ENCODE peak calls at places on chromosome 2, in seven cellular contexts. N is SK-N-SH, U is GM12878, O is K562, R is GM12892, Q is HepG2, J is H1. B is an unnamed sample.

GRCh38 chr2:105778344-105778607 is 33.6 kb downstream of the NCK2 start:
- DNase-seq in U (no peak), N (no peak), J (no peak), R (no peak), O (no peak), Q (no peak), B (no peak)

GRCh38 chr2:151544449-151544848 is 134.7 kb downstream of the RIF1 start:
- DNase-seq in J (no peak), O (no peak), R (no peak), N (no peak), U (no peak), Q (no peak), B (no peak)

GRCh38 chr2:162833345-162833744 is 5.2 kb downstream of the KCNH7 start:
- DNase-seq in U (no peak), Q (no peak), O (no peak), R (no peak), J (no peak), N (no peak), B (no peak)

GRCh38 chr2:159589286-159589685 is 27.1 kb downstream of the BAZ2B start:
- DNase-seq in N (no peak), U (no peak), R (no peak), O (no peak), Q (no peak), J (no peak), B (no peak)

GRCh38 chr2:109663721-109664120 is 49.6 kb downstream of the SOWAHC start:
- DNase-seq in O (no peak), N (peak; percentile 53), U (no peak), J (no peak), Q (peak; percentile 52), R (no peak), B (no peak)

GRCh38 chr2:43219383-43220228 is 6.8 kb downstream of the ZFP36L2 start:
- DNase-seq in N (peak; percentile 87), Q (peak; percentile 87), J (peak; percentile 76), R (peak; percentile 71), U (peak; percentile 80), O (peak; percentile 93), B (peak; percentile 72)

GRCh38 chr2:96530474-96531357 is 5.8 kb upstream of the ARID5A start:
- DNase-seq in Q (no peak), J (no peak), U (no peak), O (no peak), N (no peak), R (no peak), B (no peak)

GRCh38 chr2:100730290-100730868 is 89.6 kb upstream of the NPAS2 start:
- DNase-seq in O (peak; percentile 46), U (no peak), J (peak; percentile 68), R (no peak), Q (peak; percentile 82), N (peak; percentile 21), B (no peak)

GRCh38 chr2:167212054-167212648 is 323.9 kb downstream of the XIRP2 start:
- DNase-seq in R (peak; percentile 1), Q (peak; percentile 50), U (no peak), J (no peak), O (peak; percentile 21), N (peak; percentile 51), B (peak; percentile 11)

GRCh38 chr2:105373895-105374401 is 24.9 kb downstream of the FHL2 start:
- DNase-seq in R (peak; percentile 61), J (no peak), U (peak; percentile 66), O (no peak), Q (no peak), N (no peak), B (peak; percentile 21)

GRCh38 chr2:191869781-191870180 is 22.9 kb upstream of the CAVIN2 start:
- DNase-seq in R (no peak), J (no peak), O (no peak), U (no peak), Q (no peak), N (no peak), B (no peak)

GRCh38 chr2:230924092-230924469 is 961 bp downstream of the GPR55 start:
- DNase-seq in J (no peak), N (no peak), R (no peak), O (no peak), Q (no peak), U (no peak), B (no peak)

GRCh38 chr2:20465716-20466391 is 19.0 kb downstream of the RHOB start:
- DNase-seq in N (peak; percentile 67), Q (no peak), R (no peak), U (no peak), O (no peak), J (no peak), B (no peak)

GRCh38 chr2:10140841-10141610 is 18.5 kb downstream of the RRM2 start:
- DNase-seq in J (no peak), O (no peak), N (no peak), R (no peak), U (no peak), Q (no peak), B (no peak)

GRCh38 chr2:8661736-8662135 is 20.1 kb upstream of the ID2 start:
- DNase-seq in J (no peak), U (no peak), R (no peak), N (no peak), Q (no peak), O (no peak), B (no peak)

GRCh38 chr2:51695531-51695930 is 663.6 kb upstream of the NRXN1 start:
- DNase-seq in U (no peak), J (no peak), Q (no peak), O (no peak), N (no peak), R (no peak), B (no peak)

GRCh38 chr2:97761192-97761591 is 47.8 kb downstream of the ZAP70 start:
- DNase-seq in R (no peak), U (no peak), O (no peak), Q (no peak), J (no peak), N (no peak), B (no peak)

GRCh38 chr2:224838335-224838734 is 122.2 kb upstream of the CCDC195 start:
- DNase-seq in Q (no peak), U (no peak), O (no peak), J (no peak), N (no peak), R (no peak), B (no peak)

DNA sequence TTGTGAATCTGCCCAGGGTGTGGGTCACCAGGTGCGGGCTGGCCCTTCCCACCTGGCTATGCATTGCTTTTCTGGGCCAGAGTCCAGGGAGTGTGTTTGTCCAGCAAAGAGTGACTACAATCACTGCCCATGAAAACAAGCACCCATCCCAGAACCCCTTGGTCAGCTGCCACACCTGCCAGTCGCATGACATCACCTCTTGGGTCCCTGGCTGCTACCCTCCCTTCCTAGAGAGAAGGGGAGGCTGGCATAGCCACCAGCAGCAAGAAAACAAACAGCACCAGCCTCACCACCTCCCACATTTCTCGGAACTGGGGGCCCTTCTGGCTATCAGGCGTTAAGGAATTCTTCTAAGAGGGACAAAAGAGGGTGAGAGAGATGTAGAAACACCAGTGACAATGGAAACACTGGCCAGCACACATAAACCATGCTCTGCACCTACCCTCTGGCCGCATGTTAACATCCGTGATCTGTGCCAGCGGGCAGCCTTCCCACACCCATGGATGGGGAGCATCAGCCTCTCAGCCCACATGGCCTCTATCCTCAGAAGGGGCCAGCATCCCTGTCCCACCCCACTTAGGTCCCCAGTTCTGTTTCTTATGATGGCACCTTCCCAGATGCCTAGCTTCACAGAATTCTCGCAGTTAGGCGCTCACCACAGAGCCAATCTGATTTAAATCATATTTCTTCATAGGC is 109.7 kb upstream of the GLI2 start:
- DNase-seq in Q (peak; percentile 35), J (no peak), R (no peak), N (no peak), U (no peak), O (no peak), B (no peak)
- TF ChIP-seq POLR2AphosphoS5 in Q (no peak), J (no peak), R (no peak), N (no peak), U (no peak), O (no peak), B (no peak)

DNA sequence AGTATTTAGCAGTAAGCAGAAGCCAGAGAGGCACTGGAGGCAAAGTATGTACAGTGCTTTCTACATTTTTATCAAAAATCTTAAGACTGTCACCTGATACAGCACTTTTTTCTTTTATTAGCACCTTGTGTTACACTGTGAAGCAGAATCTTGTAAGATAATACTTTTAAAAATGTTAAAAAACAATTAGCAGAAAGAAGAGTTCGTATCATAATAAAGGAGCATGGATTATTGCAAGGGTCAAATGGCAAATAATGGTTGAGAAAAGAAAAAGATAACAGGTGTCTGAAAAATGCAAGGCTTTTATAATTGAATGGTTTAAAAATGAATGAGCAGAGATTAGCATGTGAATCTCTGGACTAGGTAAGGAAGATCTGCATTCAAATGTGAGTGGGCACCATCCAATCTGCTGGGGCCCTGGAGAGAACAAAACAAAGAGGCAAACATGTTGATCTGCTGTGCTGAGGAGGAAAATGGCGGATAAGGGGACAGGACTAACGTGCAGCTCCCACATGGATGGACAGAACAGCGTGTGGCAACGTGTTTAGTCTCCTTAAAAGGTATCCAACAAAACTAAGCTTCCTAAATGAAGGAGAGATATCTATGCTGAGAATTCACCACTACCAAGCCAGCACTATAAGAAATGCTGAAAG is 9.5 kb downstream of the CEBPZOS start:
- DNase-seq in R (no peak), U (no peak), J (no peak), Q (no peak), O (no peak), N (no peak), B (no peak)
- TF ChIP-seq TAF1 in R (no peak), U (no peak), J (peak; percentile 57), Q (no peak), O (no peak), N (no peak), B (no peak)

GRCh38 chr2:240431663-240432424 is 3.6 kb upstream of the GPC1 start:
- DNase-seq in N (no peak), J (peak; percentile 23), U (no peak), R (no peak), Q (no peak), O (no peak), B (no peak)

GRCh38 chr2:240431276-240431662 is 4.2 kb upstream of the GPC1 start:
- DNase-seq in N (no peak), Q (no peak), J (peak; percentile 16), R (no peak), U (no peak), O (no peak), B (no peak)

GRCh38 chr2:240433973-240434727 is 1.3 kb upstream of the GPC1 start:
- DNase-seq in O (peak; percentile 53), N (no peak), R (no peak), Q (no peak), U (no peak), J (no peak), B (no peak)

GRCh38 chr2:240432820-240433801 is 2.4 kb upstream of the GPC1 start:
- DNase-seq in R (no peak), J (no peak), U (no peak), N (no peak), Q (no peak), O (no peak), B (no peak)

GRCh38 chr2:240432430-240432819 is 3.0 kb upstream of the GPC1 start:
- DNase-seq in J (peak; percentile 22), U (no peak), N (no peak), R (no peak), Q (no peak), O (no peak), B (no peak)
- TF ChIP-seq POLR2AphosphoS5 in J (no peak), U (no peak), N (no peak), R (no peak), Q (no peak), O (no peak), B (no peak)

DNA sequence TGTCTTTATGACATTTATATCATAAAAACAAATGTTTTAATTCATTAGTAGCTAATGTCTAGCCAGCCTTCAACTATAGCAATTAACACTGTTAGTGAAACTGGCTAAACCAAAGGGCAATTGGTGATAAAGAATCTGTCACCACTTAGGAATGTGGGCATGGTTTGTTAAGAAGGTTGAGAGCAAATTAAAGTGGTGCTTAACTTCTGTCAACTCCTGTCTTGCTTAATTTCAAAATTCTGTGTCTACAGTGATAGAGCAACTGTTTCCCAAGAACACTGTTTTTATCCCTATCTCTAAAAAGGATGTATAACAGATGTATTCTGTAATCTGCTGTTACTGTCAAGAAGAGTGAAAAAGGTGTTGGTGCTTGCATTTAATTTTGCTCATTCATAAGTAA is 36.5 kb downstream of the CFAP36 start:
- DNase-seq in R (no peak), Q (no peak), J (no peak), O (no peak), U (no peak), N (no peak), B (no peak)
- TF ChIP-seq TAF1 in R (no peak), Q (no peak), J (no peak), O (no peak), U (no peak), N (no peak), B (no peak)

B was measured in GM12891.